ENCODE peak calls at places on chromosomes 3 and 15, in four cellular contexts. P is astrocyte of the spinal cord; X is PC-3; C is CD8-positive, alpha-beta memory T cell. G is an unnamed sample.

GRCh38 chr3:150545419-150546225 is 674 bp downstream of the SERP1 start:
- DNase-seq in C (peak; percentile 22), P (no peak), X (peak; percentile 38), G (peak; percentile 21)

GRCh38 chr15:94509259-94509658 is 277.9 kb downstream of the MCTP2 start:
- DNase-seq in P (no peak), C (no peak), X (no peak), G (no peak)

GRCh38 chr15:45690581-45691260 is 55.9 kb downstream of the SQOR start:
- DNase-seq in C (no peak), X (no peak), P (no peak), G (no peak)

GRCh38 chr15:91555307-91555706 is 298.2 kb upstream of the SLCO3A1 start:
- DNase-seq in C (no peak), X (no peak), P (no peak), G (peak; percentile 15)

GRCh38 chr15:58472821-58473581 is 41.2 kb downstream of the LIPC start:
- DNase-seq in P (peak; percentile 46), X (peak; percentile 33), C (peak; percentile 29), G (peak; percentile 33)

GRCh38 chr15:68484696-68485400 is 52.9 kb upstream of the ITGA11 start:
- DNase-seq in C (no peak), X (no peak), P (peak; percentile 69), G (peak; percentile 64)

GRCh38 chr3:50194128-50194902 is 2.9 kb downstream of the GNAT1 start:
- DNase-seq in C (peak; percentile 81), P (peak; percentile 51), X (peak; percentile 76), G (peak; percentile 46)

GRCh38 chr15:59255647-59256380 is 49.2 kb downstream of the LDHAL6B start:
- DNase-seq in X (peak; percentile 45), P (no peak), C (no peak), G (no peak)

GRCh38 chr3:141410861-141411771 is 42.8 kb downstream of the ZBTB38 start:
- DNase-seq in C (peak; percentile 12), P (peak; percentile 56), X (peak; percentile 46), G (peak; percentile 85)

GRCh38 chr3:184380627-184381260 is 890 bp downstream of the CHRD start:
- DNase-seq in C (no peak), P (no peak), X (no peak), G (no peak)

GRCh38 chr3:43892535-43892934 is 201.8 kb downstream of the ABHD5 start:
- DNase-seq in X (no peak), P (no peak), C (no peak), G (no peak)

GRCh38 chr3:111853071-111853470 is 6.0 kb upstream of the PHLDB2 start:
- DNase-seq in P (no peak), C (no peak), X (no peak), G (no peak)

GRCh38 chr3:9787714-9788113 is 4.6 kb downstream of the TADA3 start:
- DNase-seq in X (no peak), P (no peak), C (no peak), G (no peak)

GRCh38 chr3:120077726-120078125 is 16.5 kb downstream of the GSK3B start:
- DNase-seq in P (no peak), C (no peak), X (no peak), G (no peak)

GRCh38 chr15:97200161-97200560 is 760.3 kb upstream of the ARRDC4 start:
- DNase-seq in C (no peak), P (no peak), X (peak; percentile 3), G (peak; percentile 37)

GRCh38 chr15:60444289-60444912 is 34.5 kb downstream of the ICE2 start:
- DNase-seq in X (peak; percentile 45), C (no peak), P (peak; percentile 56), G (peak; percentile 48)

GRCh38 chr15:67917037-67917436 is 77.2 kb upstream of the RNU6-1 start:
- DNase-seq in P (no peak), X (peak; percentile 45), C (no peak), G (no peak)

GRCh38 chr3:113927556-113927955 is 20.3 kb upstream of the ZDHHC23 start:
- DNase-seq in P (no peak), C (no peak), X (no peak), G (no peak)

GRCh38 chr3:68705695-68706429 is 226.5 kb downstream of the TAFA4 start:
- DNase-seq in C (no peak), X (no peak), P (no peak), G (no peak)

GRCh38 chr15:60526127-60526616 is 47.2 kb upstream of the ICE2 start:
- DNase-seq in C (peak; percentile 57), P (no peak), X (peak; percentile 94), G (no peak)

GRCh38 chr3:198076722-198077308 is 116.8 kb downstream of the LMLN start:
- DNase-seq in X (no peak), C (no peak), P (no peak), G (no peak)

GRCh38 chr3:10400050-10400748 is 79.3 kb upstream of the SEC13 start:
- DNase-seq in C (no peak), P (no peak), X (no peak), G (no peak)

GRCh38 chr3:123143669-123144411 is 57.9 kb upstream of the SEC22A start:
- DNase-seq in X (no peak), C (no peak), P (peak; percentile 15), G (peak; percentile 29)

GRCh38 chr3:141392018-141392370 is 23.7 kb downstream of the ZBTB38 start:
- DNase-seq in X (no peak), P (no peak), C (no peak), G (no peak)